ENCODE peak calls at places on chromosomes 6 and 20, in ten cellular contexts. One of them, this sample, is unnamed.

GRCh38 chr6:52887912-52888535 is 21.5 kb downstream of the GSTA3 start:
- DNase-seq in CD8-positive, alpha-beta T cell: no peak
- DNase-seq in psoas muscle: no peak
- DNase-seq in upper lobe of right lung: no peak
- DNase-seq in ovary: no peak
- DNase-seq in lower lobe of right lung: no peak
- DNase-seq in BE2C: no peak
- DNase-seq in left ventricle myocardium inferior: no peak
- DNase-seq in left lung: no peak
- DNase-seq in A549: no peak
- DNase-seq in this sample: no peak

GRCh38 chr6:111982681-111983080 is 71.2 kb upstream of the CCN6 start:
- DNase-seq in CD8-positive, alpha-beta T cell: no peak
- DNase-seq in upper lobe of right lung: no peak
- DNase-seq in psoas muscle: no peak
- DNase-seq in A549: no peak
- DNase-seq in BE2C: no peak
- DNase-seq in left ventricle myocardium inferior: no peak
- DNase-seq in lower lobe of right lung: no peak
- DNase-seq in left lung: no peak
- DNase-seq in ovary: no peak
- DNase-seq in this sample: no peak

GRCh38 chr6:84411060-84411629 is 183.7 kb upstream of the CEP162 start:
- DNase-seq in left lung: no peak
- DNase-seq in A549: peak; percentile 4
- DNase-seq in left ventricle myocardium inferior: no peak
- DNase-seq in upper lobe of right lung: no peak
- DNase-seq in BE2C: no peak
- DNase-seq in CD8-positive, alpha-beta T cell: no peak
- DNase-seq in psoas muscle: no peak
- DNase-seq in ovary: no peak
- DNase-seq in lower lobe of right lung: no peak
- DNase-seq in this sample: no peak

GRCh38 chr20:18805881-18806280 is 7.7 kb upstream of the SCP2D1 start:
- DNase-seq in upper lobe of right lung: no peak
- DNase-seq in psoas muscle: no peak
- DNase-seq in CD8-positive, alpha-beta T cell: no peak
- DNase-seq in lower lobe of right lung: no peak
- DNase-seq in left ventricle myocardium inferior: no peak
- DNase-seq in ovary: no peak
- DNase-seq in BE2C: no peak
- DNase-seq in left lung: no peak
- DNase-seq in A549: no peak
- DNase-seq in this sample: no peak

GRCh38 chr6:42210551-42210950 is 7.1 kb downstream of the MRPS10 start:
- DNase-seq in psoas muscle: no peak
- DNase-seq in A549: no peak
- DNase-seq in BE2C: no peak
- DNase-seq in left lung: no peak
- DNase-seq in upper lobe of right lung: no peak
- DNase-seq in left ventricle myocardium inferior: no peak
- DNase-seq in CD8-positive, alpha-beta T cell: no peak
- DNase-seq in lower lobe of right lung: no peak
- DNase-seq in ovary: no peak
- DNase-seq in this sample: no peak

GRCh38 chr6:16633961-16634360 is 127.3 kb downstream of the ATXN1 start:
- DNase-seq in psoas muscle: no peak
- DNase-seq in upper lobe of right lung: no peak
- DNase-seq in left lung: no peak
- DNase-seq in A549: no peak
- DNase-seq in CD8-positive, alpha-beta T cell: no peak
- DNase-seq in lower lobe of right lung: no peak
- DNase-seq in BE2C: no peak
- DNase-seq in left ventricle myocardium inferior: no peak
- DNase-seq in ovary: no peak
- DNase-seq in this sample: no peak

GRCh38 chr6:84284428-84285033 is 57.1 kb upstream of the CEP162 start:
- DNase-seq in A549: peak; percentile 30
- DNase-seq in lower lobe of right lung: no peak
- DNase-seq in upper lobe of right lung: no peak
- DNase-seq in CD8-positive, alpha-beta T cell: no peak
- DNase-seq in psoas muscle: no peak
- DNase-seq in left lung: no peak
- DNase-seq in left ventricle myocardium inferior: no peak
- DNase-seq in ovary: no peak
- DNase-seq in BE2C: peak; percentile 21
- DNase-seq in this sample: no peak

GRCh38 chr20:34622821-34623451 is 54.0 kb downstream of the PIGU start:
- DNase-seq in lower lobe of right lung: peak; percentile 65
- DNase-seq in left lung: no peak
- DNase-seq in psoas muscle: no peak
- DNase-seq in CD8-positive, alpha-beta T cell: no peak
- DNase-seq in BE2C: no peak
- DNase-seq in left ventricle myocardium inferior: no peak
- DNase-seq in ovary: no peak
- DNase-seq in A549: no peak
- DNase-seq in upper lobe of right lung: no peak
- DNase-seq in this sample: no peak

GRCh38 chr6:28607990-28608389 is 82.3 kb downstream of the GPX5 start:
- DNase-seq in BE2C: no peak
- DNase-seq in psoas muscle: no peak
- DNase-seq in ovary: no peak
- DNase-seq in A549: no peak
- DNase-seq in left lung: no peak
- DNase-seq in left ventricle myocardium inferior: no peak
- DNase-seq in lower lobe of right lung: no peak
- DNase-seq in upper lobe of right lung: no peak
- DNase-seq in CD8-positive, alpha-beta T cell: no peak
- DNase-seq in this sample: no peak

GRCh38 chr20:33257237-33257636 is 21.4 kb downstream of the BPIFA1 start:
- DNase-seq in ovary: no peak
- DNase-seq in CD8-positive, alpha-beta T cell: no peak
- DNase-seq in psoas muscle: no peak
- DNase-seq in A549: no peak
- DNase-seq in upper lobe of right lung: no peak
- DNase-seq in BE2C: no peak
- DNase-seq in left ventricle myocardium inferior: no peak
- DNase-seq in left lung: no peak
- DNase-seq in lower lobe of right lung: no peak
- DNase-seq in this sample: no peak

GRCh38 chr6:134046054-134046453 is 6.4 kb downstream of the SLC2A12 start:
- DNase-seq in lower lobe of right lung: no peak
- DNase-seq in left lung: no peak
- DNase-seq in psoas muscle: no peak
- DNase-seq in left ventricle myocardium inferior: no peak
- DNase-seq in A549: no peak
- DNase-seq in CD8-positive, alpha-beta T cell: no peak
- DNase-seq in BE2C: no peak
- DNase-seq in upper lobe of right lung: no peak
- DNase-seq in ovary: no peak
- DNase-seq in this sample: no peak

GRCh38 chr6:45599053-45599452 is 221.3 kb upstream of the SUPT3H start:
- DNase-seq in psoas muscle: no peak
- DNase-seq in BE2C: no peak
- DNase-seq in left lung: no peak
- DNase-seq in CD8-positive, alpha-beta T cell: no peak
- DNase-seq in A549: no peak
- DNase-seq in lower lobe of right lung: no peak
- DNase-seq in ovary: no peak
- DNase-seq in upper lobe of right lung: no peak
- DNase-seq in left ventricle myocardium inferior: no peak
- DNase-seq in this sample: no peak

GRCh38 chr6:84136364-84137050 is 90.9 kb downstream of the CEP162 start:
- DNase-seq in left lung: no peak
- DNase-seq in A549: no peak
- DNase-seq in upper lobe of right lung: no peak
- DNase-seq in CD8-positive, alpha-beta T cell: no peak
- DNase-seq in left ventricle myocardium inferior: no peak
- DNase-seq in lower lobe of right lung: no peak
- DNase-seq in ovary: no peak
- DNase-seq in BE2C: no peak
- DNase-seq in psoas muscle: no peak
- DNase-seq in this sample: no peak

GRCh38 chr6:169169941-169170582 is 83.6 kb downstream of the THBS2 start:
- DNase-seq in CD8-positive, alpha-beta T cell: no peak
- DNase-seq in left ventricle myocardium inferior: no peak
- DNase-seq in BE2C: no peak
- DNase-seq in psoas muscle: no peak
- DNase-seq in A549: no peak
- DNase-seq in left lung: no peak
- DNase-seq in lower lobe of right lung: no peak
- DNase-seq in upper lobe of right lung: no peak
- DNase-seq in ovary: no peak
- DNase-seq in this sample: no peak

DNA sequence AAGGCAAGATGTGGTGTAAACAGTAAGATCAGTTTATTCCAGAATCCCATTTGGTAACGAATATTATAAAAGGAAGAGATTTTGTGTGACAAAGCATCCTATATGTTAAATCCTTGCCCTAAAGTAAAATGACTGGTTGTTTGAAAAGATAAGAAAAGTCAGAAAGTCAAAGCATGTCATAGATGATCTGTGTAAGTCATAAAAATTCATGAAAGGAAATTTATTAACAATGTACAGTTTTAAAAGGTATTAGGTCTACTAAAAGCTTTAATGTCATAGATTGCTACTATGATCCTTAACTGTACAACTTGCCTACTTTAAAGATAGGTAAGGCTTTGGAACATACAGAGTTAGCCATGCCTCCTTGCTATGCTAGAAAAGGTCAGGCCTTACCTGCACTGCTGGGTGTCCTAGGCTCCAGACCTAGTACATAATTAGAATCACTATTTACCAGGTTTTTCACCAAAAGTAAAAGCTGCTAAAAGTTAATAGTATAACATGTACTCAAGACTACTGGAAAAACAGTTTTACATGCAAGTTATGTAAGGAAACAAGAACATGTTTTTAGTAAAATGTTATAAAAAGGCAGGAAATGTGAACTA is 1090.1 kb upstream of the ADGRB3 start:
- DNase-seq in ovary: no peak
- DNase-seq in left ventricle myocardium inferior: no peak
- DNase-seq in upper lobe of right lung: no peak
- DNase-seq in CD8-positive, alpha-beta T cell: no peak
- DNase-seq in A549: no peak
- DNase-seq in psoas muscle: no peak
- DNase-seq in left lung: no peak
- DNase-seq in lower lobe of right lung: no peak
- DNase-seq in BE2C: no peak
- DNase-seq in this sample: no peak
- H3K9me3 ChIP-seq in ovary: no peaks in the 10 kb centered on the region
- H3K9me3 ChIP-seq in left ventricle myocardium inferior: peaks cover 65% of the 10 kb centered on the region
- H3K9me3 ChIP-seq in upper lobe of right lung: no peaks in the 10 kb centered on the region
- H3K9me3 ChIP-seq in CD8-positive, alpha-beta T cell: no peaks in the 10 kb centered on the region
- H3K9me3 ChIP-seq in A549: no peaks in the 10 kb centered on the region
- H3K9me3 ChIP-seq in psoas muscle: peaks cover 3% of the 10 kb centered on the region
- H3K9me3 ChIP-seq in left lung: peaks cover 34% of the 10 kb centered on the region
- H3K9me3 ChIP-seq in lower lobe of right lung: peaks cover 8% of the 10 kb centered on the region
- H3K9me3 ChIP-seq in BE2C: no peaks in the 10 kb centered on the region
- H3K9me3 ChIP-seq in this sample: peaks cover 48% of the 10 kb centered on the region

DNA sequence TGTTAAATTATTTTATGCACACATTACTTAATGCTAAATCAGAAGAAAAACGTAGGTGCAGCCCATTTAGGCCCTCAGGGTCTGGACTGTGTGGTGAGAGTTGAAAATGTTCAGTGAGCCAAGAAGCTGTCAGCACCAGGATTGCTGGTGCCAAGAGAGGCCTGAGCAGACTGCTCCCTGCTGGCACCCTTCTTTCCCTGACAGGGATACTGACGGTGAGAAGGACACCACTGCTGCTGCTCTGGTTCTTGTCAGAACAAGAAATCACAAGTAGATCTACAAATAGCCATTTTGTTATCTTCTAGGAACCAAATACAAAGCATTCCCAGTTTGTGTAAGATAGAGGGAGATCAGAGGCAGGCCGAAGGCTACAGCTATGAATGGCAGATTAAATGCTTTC is 48.7 kb upstream of the CRISP1 start:
- DNase-seq in psoas muscle: peak; percentile 34
- DNase-seq in CD8-positive, alpha-beta T cell: no peak
- DNase-seq in lower lobe of right lung: no peak
- DNase-seq in ovary: no peak
- DNase-seq in left lung: no peak
- DNase-seq in upper lobe of right lung: no peak
- DNase-seq in BE2C: peak; percentile 14
- DNase-seq in left ventricle myocardium inferior: no peak
- DNase-seq in A549: no peak
- DNase-seq in this sample: no peak
- TF ChIP-seq CTCF in psoas muscle: no peak
- TF ChIP-seq CTCF in CD8-positive, alpha-beta T cell: no peak
- TF ChIP-seq CTCF in lower lobe of right lung: no peak
- TF ChIP-seq CTCF in ovary: no peak
- TF ChIP-seq CTCF in left lung: no peak
- TF ChIP-seq CTCF in upper lobe of right lung: no peak
- TF ChIP-seq CTCF in BE2C: no peak
- TF ChIP-seq CTCF in left ventricle myocardium inferior: no peak
- TF ChIP-seq CTCF in A549: no peak
- TF ChIP-seq CTCF in this sample: no peak

DNA sequence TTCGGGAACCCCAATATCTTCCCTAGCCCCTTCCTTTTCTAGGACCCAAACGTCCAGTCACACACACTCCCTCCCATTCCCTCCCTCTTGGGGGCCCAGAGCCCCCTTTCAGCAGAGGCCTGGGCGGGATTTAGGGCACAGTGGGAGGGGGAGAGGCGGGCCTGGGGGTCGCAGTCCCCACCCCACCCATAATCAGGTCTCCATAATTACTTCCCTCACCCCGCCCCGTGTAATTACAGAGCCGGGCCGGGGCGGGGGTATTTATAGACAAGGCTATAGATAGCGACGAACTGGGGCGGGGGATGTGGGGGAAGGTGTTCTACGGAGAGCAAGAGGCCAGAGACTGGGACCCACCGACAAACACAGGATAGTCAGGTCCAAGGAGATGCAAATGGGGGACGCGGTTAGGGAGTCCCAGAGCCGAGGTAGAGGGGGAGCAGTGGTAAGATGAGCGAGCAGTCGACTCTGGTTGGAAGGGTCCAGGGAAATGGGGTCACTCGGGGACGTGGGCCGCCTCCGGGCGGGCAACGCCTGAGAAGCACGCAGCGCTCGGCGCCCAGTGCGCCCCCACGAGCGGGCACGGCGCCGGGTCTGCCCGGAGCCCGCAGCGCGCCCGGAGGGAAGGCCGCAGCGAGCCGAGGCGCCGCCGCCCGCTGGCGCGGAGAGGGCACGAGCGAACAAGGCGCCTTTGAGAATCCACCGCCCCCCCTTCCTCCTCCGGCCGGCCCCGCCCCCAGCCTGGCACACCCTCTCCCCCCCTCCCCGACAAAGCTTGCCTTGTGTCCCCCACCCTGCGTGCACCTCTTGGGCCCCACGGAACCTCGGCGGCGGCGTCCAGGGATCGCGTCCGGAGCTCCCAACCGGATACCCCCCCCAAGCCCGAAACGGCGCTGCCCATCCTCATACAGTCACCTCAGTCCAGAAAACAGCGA is 670 bp upstream of the COL11A2 start:
- DNase-seq in psoas muscle: peak; percentile 31
- DNase-seq in lower lobe of right lung: no peak
- DNase-seq in ovary: no peak
- DNase-seq in left ventricle myocardium inferior: peak; percentile 46
- DNase-seq in left lung: no peak
- DNase-seq in upper lobe of right lung: no peak
- DNase-seq in BE2C: no peak
- DNase-seq in CD8-positive, alpha-beta T cell: peak; percentile 47
- DNase-seq in A549: no peak
- DNase-seq in this sample: peak; percentile 58
- H3K4me3 ChIP-seq in psoas muscle: peak overlapping the region; percentile 64
- H3K4me3 ChIP-seq in lower lobe of right lung: peak overlapping the region; percentile 48
- H3K4me3 ChIP-seq in ovary: peak overlapping the region; percentile 27
- H3K4me3 ChIP-seq in left ventricle myocardium inferior: peak overlapping the region; percentile 70
- H3K4me3 ChIP-seq in left lung: peak overlapping the region; percentile 7
- H3K4me3 ChIP-seq in upper lobe of right lung: peak overlapping the region; percentile 40
- H3K4me3 ChIP-seq in BE2C: peak overlapping the region; percentile 32
- H3K4me3 ChIP-seq in CD8-positive, alpha-beta T cell: peak overlapping the region; percentile 77
- H3K4me3 ChIP-seq in A549: no peak overlapping the region
- H3K4me3 ChIP-seq in this sample: no peak overlapping the region

GRCh38 chr6:278494-278893 is 13.8 kb upstream of the DUSP22 start:
- DNase-seq in CD8-positive, alpha-beta T cell: no peak
- DNase-seq in BE2C: no peak
- DNase-seq in upper lobe of right lung: no peak
- DNase-seq in A549: no peak
- DNase-seq in psoas muscle: no peak
- DNase-seq in ovary: no peak
- DNase-seq in left lung: no peak
- DNase-seq in lower lobe of right lung: no peak
- DNase-seq in left ventricle myocardium inferior: no peak
- DNase-seq in this sample: no peak
- H3K9me3 ChIP-seq in CD8-positive, alpha-beta T cell: no peaks in the 10 kb centered on the region
- H3K9me3 ChIP-seq in BE2C: no peaks in the 10 kb centered on the region
- H3K9me3 ChIP-seq in upper lobe of right lung: no peaks in the 10 kb centered on the region
- H3K9me3 ChIP-seq in A549: no peaks in the 10 kb centered on the region
- H3K9me3 ChIP-seq in psoas muscle: no peaks in the 10 kb centered on the region
- H3K9me3 ChIP-seq in ovary: no peaks in the 10 kb centered on the region
- H3K9me3 ChIP-seq in left lung: no peaks in the 10 kb centered on the region
- H3K9me3 ChIP-seq in lower lobe of right lung: no peaks in the 10 kb centered on the region
- H3K9me3 ChIP-seq in left ventricle myocardium inferior: no peaks in the 10 kb centered on the region
- H3K9me3 ChIP-seq in this sample: peaks cover 3% of the 10 kb centered on the region

This sample was measured in mucosa of descending colon.